ENCODE peak calls at places on chromosomes 11 and 22, in four cellular contexts. R, K, F and X are unnamed samples. For H3K9me3, the result is how much of the 10 kb centered on the place peaks cover.

GRCh38 chr11:124835918-124836317 is 29.3 kb upstream of the ROBO3 start:
- DNase-seq in R (no peak), K (no peak), F (no peak), X (no peak)

GRCh38 chr11:120090411-120090810 is 47.5 kb downstream of the TRIM29 start:
- DNase-seq in R (no peak), K (no peak), F (no peak), X (no peak)

GRCh38 chr11:36162909-36163434 is 126.3 kb downstream of the COMMD9 start:
- DNase-seq in R (no peak), K (no peak), F (no peak), X (peak)

GRCh38 chr22:37686002-37686982 is at the start of gene NOL12:
- DNase-seq in R (peak), K (peak), F (peak), X (peak)

GRCh38 chr11:2868604-2869526 is 16.7 kb downstream of the CDKN1C start:
- DNase-seq in R (no peak), K (no peak), F (no peak), X (no peak)

GRCh38 chr11:19814421-19814820 is 101.8 kb downstream of the NAV2 start:
- DNase-seq in R (no peak), K (no peak), F (no peak), X (no peak)

GRCh38 chr11:65121447-65121864 is 478 bp downstream of the FAU start:
- DNase-seq in R (peak), K (no peak), F (no peak), X (no peak)

GRCh38 chr11:6667733-6668374 is 12.2 kb upstream of the DCHS1 start:
- DNase-seq in R (no peak), K (no peak), F (no peak), X (no peak)

GRCh38 chr22:33919591-33920501 is at the start of gene LARGE1:
- DNase-seq in R (peak), K (peak), F (peak), X (peak)

GRCh38 chr11:133955091-133955846 is 1.5 kb downstream of the IGSF9B start:
- DNase-seq in R (peak), K (peak), F (no peak), X (no peak)

GRCh38 chr11:32713496-32713895 is 81.0 kb downstream of the CCDC73 start:
- DNase-seq in R (no peak), K (no peak), F (no peak), X (no peak)

GRCh38 chr11:109425554-109425953 is 3.6 kb downstream of the C11orf87 start:
- DNase-seq in R (no peak), K (no peak), F (no peak), X (no peak)

GRCh38 chr11:125679397-125679796 is 1.2 kb downstream of the ACRV1 start:
- DNase-seq in R (no peak), K (no peak), F (no peak), X (no peak)

GRCh38 chr22:31945478-31945815 is 1.1 kb downstream of the YWHAH start:
- DNase-seq in R (no peak), K (no peak), F (no peak), X (no peak)

GRCh38 chr11:29432719-29433325 is 584.0 kb downstream of the KCNA4 start:
- DNase-seq in R (no peak), K (no peak), F (no peak), X (no peak)

GRCh38 chr11:88175707-88176066 is 444 bp upstream of the RAB38 start:
- DNase-seq in R (no peak), K (no peak), F (no peak), X (no peak)

GRCh38 chr11:9250139-9250582 is 15.0 kb downstream of the DENND5A start:
- DNase-seq in R (no peak), K (no peak), F (no peak), X (no peak)

GRCh38 chr11:60528934-60529333 is 13.7 kb downstream of the MS4A13 start:
- DNase-seq in R (no peak), K (no peak), F (no peak), X (no peak)

GRCh38 chr22:19290400-19291217 is 910 bp downstream of the CLTCL1 start:
- DNase-seq in R (no peak), K (no peak), F (no peak), X (no peak)

GRCh38 chr11:57288771-57289579 is 35.8 kb downstream of the TNKS1BP1 start:
- DNase-seq in R (no peak), K (no peak), F (no peak), X (no peak)

GRCh38 chr11:26946209-26946828 is 47.6 kb upstream of the FIBIN start:
- DNase-seq in R (no peak), K (no peak), F (no peak), X (no peak)

GRCh38 chr11:121762820-121763219 is 310.1 kb upstream of the SORL1-AS1 start:
- DNase-seq in R (peak), K (no peak), F (no peak), X (no peak)

GRCh38 chr22:27995801-27996528 is 76.9 kb upstream of the PITPNB start:
- DNase-seq in R (peak), K (no peak), F (peak), X (no peak)

GRCh38 chr11:98564233-98564632 is 456.5 kb upstream of the CNTN5 start:
- DNase-seq in R (no peak), K (no peak), F (no peak), X (no peak)
- H3K9me3 ChIP-seq in R (under half), K (under half), F (under half), X (under half)

DNA sequence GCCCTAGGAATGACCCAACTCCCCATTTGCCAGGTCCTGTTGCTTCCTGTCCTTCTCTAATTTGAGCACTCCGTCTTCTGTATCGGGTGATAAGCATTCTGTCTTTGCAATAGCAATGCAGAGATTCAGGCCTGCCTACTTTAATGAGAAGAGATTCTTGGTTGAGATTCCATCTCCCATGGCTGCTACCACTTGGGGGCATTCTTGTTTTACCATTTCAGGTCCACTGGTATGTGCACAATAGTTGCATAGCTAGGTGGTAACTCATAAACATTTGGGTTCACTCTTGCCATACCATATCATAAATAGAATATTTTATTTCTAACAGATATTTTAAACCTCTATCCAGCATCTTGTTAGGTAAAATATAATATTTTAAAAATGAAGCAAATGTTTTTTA is 34.4 kb upstream of the CALCB start:
- DNase-seq in R (no peak), K (no peak), F (no peak), X (no peak)
- TF ChIP-seq CTCF in R (no peak), K (no peak), F (no peak), X (no peak)

GRCh38 chr11:70900540-70900939 is 351.8 kb downstream of the SHANK2 start:
- DNase-seq in R (no peak), K (no peak), F (peak), X (no peak)

GRCh38 chr11:70894566-70894965 is 357.8 kb downstream of the SHANK2 start:
- DNase-seq in R (no peak), K (no peak), F (no peak), X (no peak)

GRCh38 chr11:70895061-70895670 is 357.2 kb downstream of the SHANK2 start:
- DNase-seq in R (no peak), K (no peak), F (no peak), X (no peak)

GRCh38 chr11:70899616-70900015 is 352.8 kb downstream of the SHANK2 start:
- DNase-seq in R (no peak), K (no peak), F (peak), X (no peak)

DNA sequence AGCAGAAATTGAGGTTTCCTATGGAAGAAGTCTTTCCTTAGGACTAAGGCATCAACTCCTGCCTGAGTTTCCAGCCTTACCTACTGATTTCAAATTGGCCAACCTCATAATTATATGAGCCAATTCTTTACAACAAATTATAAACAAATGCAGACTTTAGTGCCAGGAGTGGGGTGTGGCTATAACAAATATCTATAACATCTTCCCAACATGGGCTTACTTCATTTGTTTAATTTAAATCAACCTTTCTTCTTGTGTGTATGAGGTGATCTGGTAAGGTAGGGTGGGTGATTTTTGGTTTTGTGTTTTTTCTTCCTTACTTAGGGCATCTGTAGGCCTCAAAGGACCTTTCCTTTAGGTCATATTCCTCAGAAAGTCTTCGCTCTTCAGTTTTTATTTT is 354.9 kb downstream of the SHANK2 start:
- DNase-seq in R (no peak), K (no peak), F (no peak), X (no peak)
- H3K9me3 ChIP-seq in R (under half), K (under half), F (under half), X (under half)

GRCh38 chr22:23888615-23889401 is 5.4 kb upstream of the MIF start:
- DNase-seq in R (no peak), K (no peak), F (no peak), X (no peak)
- TF ChIP-seq CTCF in R (no peak), K (no peak), F (no peak), X (no peak)

DNA sequence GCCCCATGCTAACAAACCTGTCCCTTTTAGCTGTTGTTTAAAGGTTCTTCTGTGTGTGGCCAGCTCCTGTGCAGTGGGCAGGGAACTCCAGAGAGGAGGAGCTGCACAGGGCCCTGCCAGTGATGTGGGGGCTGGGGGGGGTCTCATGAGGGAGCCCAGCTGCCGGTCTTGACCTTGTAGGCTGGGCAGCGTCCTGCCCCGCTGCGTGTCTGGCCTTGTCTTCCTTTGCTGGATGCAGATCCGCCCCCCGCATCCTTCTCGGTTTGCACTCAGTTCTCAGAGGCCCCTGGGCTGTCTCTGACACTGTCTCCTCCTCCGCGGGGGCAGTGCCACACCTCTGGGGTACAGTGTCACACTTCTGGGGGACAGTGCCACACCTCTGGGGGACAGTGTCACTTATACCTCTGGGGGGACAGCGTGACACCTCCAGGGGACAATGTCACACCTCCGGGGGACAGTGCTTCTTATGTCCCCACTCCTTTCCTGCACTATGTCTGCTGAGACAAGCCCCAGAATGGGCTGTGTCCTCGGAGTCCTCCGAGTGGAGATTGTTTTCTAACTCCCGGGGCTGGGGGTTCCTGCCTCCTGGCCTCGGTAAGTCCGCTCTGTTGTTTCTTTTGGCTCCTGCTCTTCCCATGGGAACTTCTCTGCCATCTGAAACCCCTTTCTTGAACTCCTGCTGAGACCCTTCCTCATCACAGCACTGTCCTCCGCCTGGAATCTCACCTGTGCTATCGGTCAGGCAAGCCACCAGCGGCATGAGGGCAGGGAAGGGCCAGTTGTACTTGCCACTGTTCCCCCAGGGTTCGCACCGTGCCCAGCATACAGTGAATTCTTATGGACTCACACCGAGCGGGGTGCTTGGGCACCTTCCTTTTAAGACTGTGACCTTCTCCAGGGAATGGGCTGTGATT is 788.3 kb downstream of the TBC1D22A start:
- DNase-seq in R (no peak), K (no peak), F (peak), X (no peak)
- H3K9me3 ChIP-seq in R (under half), K (under half), F (under half), X (under half)

DNA sequence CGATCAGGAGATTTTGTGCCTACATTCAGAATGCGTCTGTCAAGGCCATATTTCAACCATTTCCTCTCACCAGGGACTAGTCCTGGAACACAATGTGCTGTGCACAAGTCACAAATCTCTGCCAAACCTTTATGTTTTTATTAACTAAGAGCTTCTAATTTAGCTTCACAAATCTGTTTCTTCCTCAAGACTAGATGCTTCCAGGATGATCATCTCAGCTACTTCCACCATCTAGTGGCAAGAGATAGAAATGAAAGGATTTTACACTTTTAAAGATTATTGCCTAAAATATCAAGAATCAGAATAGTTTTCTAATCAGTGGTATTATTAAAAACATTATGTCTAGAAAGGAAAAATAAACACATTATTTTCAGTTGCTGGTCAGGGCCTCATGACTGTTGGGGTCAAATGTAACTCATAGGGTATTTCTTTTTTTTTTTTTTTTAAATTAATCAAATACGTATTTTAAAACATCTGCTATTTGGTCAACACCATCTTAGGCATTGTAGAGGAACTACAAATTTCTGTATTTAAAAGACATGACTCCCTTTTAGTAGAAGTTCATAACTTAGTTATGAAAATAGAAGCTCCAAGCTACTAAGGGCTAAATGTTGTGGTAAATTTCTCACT is 1102.6 kb downstream of the DLG2 start:
- DNase-seq in R (no peak), K (no peak), F (no peak), X (no peak)
- TF ChIP-seq CTCF in R (peak), K (peak), F (peak), X (no peak)

GRCh38 chr22:49687786-49688515 is 139.7 kb downstream of the BRD1 start:
- DNase-seq in R (no peak), K (no peak), F (peak), X (no peak)
- H3K9me3 ChIP-seq in R (under half), K (under half), F (under half), X (under half)

GRCh38 chr11:118048472-118049370 is 28.2 kb upstream of the TMPRSS4 start:
- DNase-seq in R (no peak), K (no peak), F (no peak), X (no peak)

GRCh38 chr11:118046964-118047700 is 29.7 kb upstream of the TMPRSS4 start:
- DNase-seq in R (no peak), K (no peak), F (no peak), X (no peak)

GRCh38 chr11:118045191-118045590 is 31.7 kb upstream of the TMPRSS4 start:
- DNase-seq in R (no peak), K (no peak), F (no peak), X (no peak)

GRCh38 chr11:118047749-118048148 is 29.1 kb upstream of the TMPRSS4 start:
- DNase-seq in R (no peak), K (no peak), F (no peak), X (no peak)

GRCh38 chr11:118046051-118046963 is 30.6 kb upstream of the TMPRSS4 start:
- DNase-seq in R (no peak), K (no peak), F (no peak), X (peak)
- TF ChIP-seq CTCF in R (no peak), K (no peak), F (no peak), X (no peak)

GRCh38 chr11:50246183-50246582 is 213.5 kb downstream of the OR4C45 start:
- DNase-seq in R (no peak), K (no peak), F (no peak), X (no peak)
- H3K9me3 ChIP-seq in R (under half), K (under half), F (under half), X (under half)